ENCODE peak calls at places on chromosomes 16 and 17, in nine cellular contexts. N, O, C, M, L, R, U, J and G are unnamed samples.

GRCh38 chr17:9360610-9361571 is 214.7 kb downstream of the STX8 start:
- DNase-seq in N (peak; percentile 32), O (no peak), C (peak; percentile 58), M (peak; percentile 82), L (no peak), R (peak; percentile 89), U (no peak), J (no peak), G (no peak)

GRCh38 chr17:27544350-27545131 is 86.4 kb upstream of the LGALS9 start:
- DNase-seq in N (no peak), O (no peak), C (no peak), M (no peak), L (peak; percentile 51), R (peak; percentile 63), U (no peak), J (peak; percentile 96), G (no peak)

GRCh38 chr16:4949986-4950385 is 8.1 kb upstream of the SEC14L5 start:
- DNase-seq in N (no peak), O (no peak), C (no peak), M (no peak), L (no peak), R (no peak), U (no peak), J (no peak), G (no peak)

GRCh38 chr17:38551121-38551520 is 54.6 kb downstream of the SRCIN1 start:
- DNase-seq in N (no peak), O (no peak), C (no peak), M (no peak), L (no peak), R (no peak), U (no peak), J (no peak), G (no peak)

GRCh38 chr17:12485361-12485911 is 180.3 kb upstream of the MYOCD start:
- DNase-seq in N (no peak), O (no peak), C (no peak), M (no peak), L (no peak), R (peak; percentile 20), U (no peak), J (no peak), G (no peak)

GRCh38 chr16:4200000-4200780 is 41.7 kb downstream of the SRL start:
- DNase-seq in N (peak; percentile 76), O (peak; percentile 27), C (peak; percentile 84), M (peak; percentile 81), L (peak; percentile 56), R (peak; percentile 60), U (no peak), J (no peak), G (no peak)

GRCh38 chr17:63113167-63113566 is 147.1 kb downstream of the TANC2 start:
- DNase-seq in N (no peak), O (no peak), C (no peak), M (no peak), L (no peak), R (no peak), U (no peak), J (no peak), G (no peak)

GRCh38 chr17:69757794-69758430 is 317.1 kb upstream of the KCNJ16 start:
- DNase-seq in N (no peak), O (no peak), C (no peak), M (no peak), L (no peak), R (peak; percentile 94), U (no peak), J (no peak), G (no peak)

GRCh38 chr17:74466785-74467158 is 338 bp downstream of the CD300A start:
- DNase-seq in N (no peak), O (no peak), C (no peak), M (no peak), L (no peak), R (no peak), U (no peak), J (no peak), G (no peak)

GRCh38 chr17:56499799-56500388 is 93.6 kb upstream of the NOG start:
- DNase-seq in N (no peak), O (no peak), C (no peak), M (peak; percentile 56), L (peak; percentile 13), R (peak; percentile 37), U (no peak), J (no peak), G (no peak)

GRCh38 chr16:11471548-11471947 is 115.2 kb downstream of the LITAF start:
- DNase-seq in N (no peak), O (no peak), C (no peak), M (no peak), L (no peak), R (no peak), U (no peak), J (no peak), G (no peak)

DNA sequence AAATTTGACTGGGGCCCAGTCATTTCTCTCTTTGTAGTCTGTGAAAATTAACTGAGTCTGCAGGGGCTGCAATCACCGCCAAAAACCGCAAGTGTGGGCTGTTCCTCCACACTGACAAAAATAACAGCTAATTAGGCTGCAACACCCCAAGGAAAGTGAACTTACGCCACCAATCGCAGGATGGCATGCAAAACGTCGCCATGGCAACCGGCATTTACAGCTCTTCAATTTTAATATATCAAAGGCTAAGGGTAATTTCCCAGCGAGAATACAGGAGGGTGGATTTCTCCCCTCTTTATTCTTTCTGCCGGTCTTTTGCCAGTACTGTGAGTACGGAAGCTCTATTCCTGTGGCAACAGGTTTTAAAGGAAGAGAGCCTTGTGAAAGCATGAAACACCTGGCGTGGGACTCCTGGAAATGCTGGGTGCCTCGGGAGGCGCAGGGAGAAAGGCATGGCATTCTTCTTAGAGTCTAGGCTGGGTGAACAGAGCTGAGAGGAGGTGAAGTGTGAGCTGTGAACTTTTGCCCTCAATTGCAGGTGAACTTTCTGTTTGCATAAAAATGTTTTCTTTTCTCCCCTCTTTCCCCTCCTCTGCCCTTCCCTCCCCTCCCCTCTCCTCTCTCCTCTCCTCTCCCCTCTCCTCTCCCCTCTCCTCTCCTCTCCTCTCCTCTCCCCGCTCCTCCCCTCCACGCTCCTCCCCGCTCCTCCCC is 399.7 kb downstream of the XYLT1 start:
- DNase-seq in N (peak; percentile 30), O (peak; percentile 66), C (peak; percentile 48), M (peak; percentile 8), L (peak; percentile 81), R (no peak), U (no peak), J (peak; percentile 98), G (no peak)
- H3K4me3 ChIP-seq in N (no peak overlapping the region), O (peak overlapping the region; percentile 49), C (no peak overlapping the region), M (no peak overlapping the region), L (peak overlapping the region; percentile 37), R (no peak overlapping the region), U (no peak overlapping the region), J (peak overlapping the region; percentile 77), G (no peak overlapping the region)

GRCh38 chr17:8322078-8322477 is 12.0 kb downstream of the ARHGEF15 start:
- DNase-seq in N (no peak), O (no peak), C (no peak), M (no peak), L (no peak), R (no peak), U (no peak), J (no peak), G (no peak)

GRCh38 chr17:8332128-8332527 is 7.5 kb upstream of the ODF4 start:
- DNase-seq in N (no peak), O (no peak), C (no peak), M (no peak), L (no peak), R (no peak), U (no peak), J (no peak), G (no peak)

GRCh38 chr17:8324132-8324531 is 14.1 kb downstream of the ARHGEF15 start:
- DNase-seq in N (no peak), O (no peak), C (no peak), M (no peak), L (no peak), R (no peak), U (no peak), J (no peak), G (no peak)

GRCh38 chr17:8324913-8325312 is 14.7 kb upstream of the ODF4 start:
- DNase-seq in N (no peak), O (no peak), C (no peak), M (no peak), L (no peak), R (no peak), U (no peak), J (no peak), G (no peak)

GRCh38 chr17:8326591-8327583 is 12.8 kb upstream of the ODF4 start:
- DNase-seq in N (peak; percentile 37), O (no peak), C (peak; percentile 58), M (peak; percentile 39), L (no peak), R (no peak), U (no peak), J (no peak), G (no peak)
- H3K27ac ChIP-seq in N (peak overlapping the region; percentile 32), O (no peak overlapping the region), C (no peak overlapping the region), M (no peak overlapping the region), L (no peak overlapping the region), R (peak overlapping the region; percentile 29), U (no peak overlapping the region), J (no peak overlapping the region), G (peak overlapping the region; percentile 52)

GRCh38 chr17:71335212-71335611 is 785.6 kb upstream of the SOX9 start:
- DNase-seq in N (no peak), O (no peak), C (no peak), M (no peak), L (no peak), R (no peak), U (no peak), J (no peak), G (no peak)

GRCh38 chr17:71334041-71334781 is 786.6 kb upstream of the SOX9 start:
- DNase-seq in N (no peak), O (no peak), C (no peak), M (no peak), L (no peak), R (peak; percentile 21), U (no peak), J (no peak), G (no peak)

GRCh38 chr17:71337903-71338302 is 782.9 kb upstream of the SOX9 start:
- DNase-seq in N (no peak), O (no peak), C (no peak), M (no peak), L (no peak), R (peak; percentile 29), U (no peak), J (no peak), G (no peak)

GRCh38 chr17:71339219-71339618 is 781.6 kb upstream of the SOX9 start:
- DNase-seq in N (no peak), O (no peak), C (no peak), M (no peak), L (no peak), R (no peak), U (no peak), J (no peak), G (no peak)

DNA sequence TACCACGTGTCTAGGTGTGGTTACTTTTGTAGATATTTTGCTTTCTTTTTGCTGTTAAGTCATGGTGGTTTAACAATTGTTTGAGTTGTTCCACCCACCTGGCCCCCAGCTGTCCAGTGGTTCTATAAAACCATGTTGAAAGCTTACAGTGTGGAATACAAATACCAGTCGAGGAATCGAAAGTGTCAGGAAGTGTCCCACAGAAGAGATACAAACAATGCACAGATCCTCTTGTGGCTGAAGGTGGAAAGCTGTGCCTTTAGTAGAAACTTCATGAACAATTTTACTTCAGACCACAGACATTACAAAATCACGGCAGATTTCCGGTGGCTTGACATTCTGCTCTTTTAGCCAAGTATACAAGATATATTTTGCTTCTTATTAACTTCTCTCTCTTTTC is 782.4 kb upstream of the SOX9 start:
- DNase-seq in N (no peak), O (no peak), C (no peak), M (no peak), L (no peak), R (peak; percentile 43), U (no peak), J (no peak), G (no peak)
- TF ChIP-seq CTCF in N (no peak), O (no peak), C (no peak), M (no peak), L (no peak), R (no peak), U (no peak), J (no peak), G (no peak)

GRCh38 chr17:77235370-77236080 is 94.8 kb downstream of the SEC14L1 start:
- DNase-seq in N (peak; percentile 54), O (peak; percentile 60), C (no peak), M (no peak), L (no peak), R (peak; percentile 88), U (no peak), J (peak; percentile 34), G (no peak)
- H3K4me3 ChIP-seq in N (peak overlapping the region; percentile 17), O (peak overlapping the region; percentile 52), C (peak overlapping the region; percentile 13), M (no peak overlapping the region), L (no peak overlapping the region), R (peak overlapping the region; percentile 24), U (peak overlapping the region; percentile 68), J (no peak overlapping the region), G (peak overlapping the region; percentile 68)